ENCODE peak calls at places on chromosomes 4 and X, in four cellular contexts. I is CD14-positive monocyte, E is GM20000, A is HFFc6. L is an unnamed sample.

GRCh38 chr4:15938182-15938581 is 358 bp downstream of the FGFBP1 start:
- DNase-seq in E (no peak), A (no peak), I (no peak), L (no peak)

GRCh38 chrX:135432881-135433521 is 11.3 kb downstream of the SMIM10L2A start:
- DNase-seq in I (no peak), E (no peak), A (no peak), L (no peak)

GRCh38 chrX:15600071-15600470 is 689 bp downstream of the ACE2 start:
- DNase-seq in I (no peak), E (no peak), A (no peak), L (no peak)

GRCh38 chr4:52862605-52863236 is 604 bp downstream of the RASL11B start:
- DNase-seq in E (peak), A (no peak), I (no peak), L (no peak)

GRCh38 chr4:3045500-3045850 is 28.9 kb downstream of the HTT-AS start:
- DNase-seq in E (peak), I (peak), A (peak), L (no peak)

GRCh38 chrX:134484039-134484438 is 24.1 kb downstream of the HPRT1 start:
- DNase-seq in E (no peak), I (no peak), A (peak), L (no peak)

GRCh38 chrX:123408856-123409737 is 225.0 kb downstream of the GRIA3 start:
- DNase-seq in I (no peak), E (peak), A (no peak), L (no peak)

GRCh38 chr4:5710065-5710961 is 688 bp upstream of the EVC start:
- DNase-seq in I (peak), A (no peak), E (peak), L (no peak)

GRCh38 chr4:101288365-101289145 is 58.8 kb downstream of the PPP3CA start:
- DNase-seq in I (no peak), A (no peak), E (no peak), L (no peak)

GRCh38 chrX:16957751-16958150 is 11.3 kb downstream of the REPS2 start:
- DNase-seq in E (no peak), I (no peak), A (no peak), L (no peak)

GRCh38 chr4:7928711-7929505 is 10.8 kb downstream of the AFAP1 start:
- DNase-seq in I (no peak), A (peak), E (no peak), L (no peak)

GRCh38 chrX:281166-281999 is at the start of gene PLCXD1:
- DNase-seq in I (no peak), A (no peak), E (peak), L (peak)

GRCh38 chrX:105706041-105706440 is 116.3 kb upstream of the NRK start:
- DNase-seq in A (no peak), E (no peak), I (no peak), L (no peak)

GRCh38 chrX:24149346-24150050 is at the start of gene ZFX:
- DNase-seq in A (peak), I (peak), E (peak), L (no peak)

GRCh38 chr4:145538636-145539035 is 57.0 kb downstream of the SMAD1 start:
- DNase-seq in I (no peak), A (no peak), E (no peak), L (no peak)

GRCh38 chrX:56726609-56727008 is 2.4 kb upstream of the NBDY start:
- DNase-seq in I (no peak), E (peak), A (peak), L (no peak)

GRCh38 chrX:63764946-63765345 is 20.1 kb downstream of the ARHGEF9 start:
- DNase-seq in I (no peak), E (no peak), A (peak), L (no peak)

GRCh38 chrX:22135171-22135711 is 103.1 kb downstream of the PHEX start:
- DNase-seq in I (no peak), E (no peak), A (no peak), L (no peak)

GRCh38 chr4:176377705-176378302 is 58.0 kb downstream of the SPCS3 start:
- DNase-seq in I (no peak), A (peak), E (peak), L (no peak)

GRCh38 chr4:140135529-140136021 is 18.4 kb downstream of the MAML3 start:
- DNase-seq in A (no peak), I (no peak), E (no peak), L (no peak)

GRCh38 chr4:159062381-159062780 is 40.5 kb upstream of the RAPGEF2 start:
- DNase-seq in A (no peak), I (no peak), E (no peak), L (no peak)

GRCh38 chrX:30865020-30865419 is 24.0 kb downstream of the TAB3 start:
- DNase-seq in I (no peak), A (no peak), E (peak), L (no peak)

GRCh38 chr4:33386761-33387160 is 2666.6 kb downstream of the PCDH7 start:
- DNase-seq in I (no peak), E (no peak), A (no peak), L (no peak)

GRCh38 chr4:2977116-2978097 is 14.0 kb downstream of the GRK4 start:
- DNase-seq in A (peak), I (no peak), E (no peak), L (no peak)

GRCh38 chrX:10111364-10112148 is 45.2 kb upstream of the CLCN4 start:
- DNase-seq in I (no peak), E (peak), A (no peak), L (no peak)

GRCh38 chr4:168600796-168601583 is 104.1 kb downstream of the PALLD start:
- DNase-seq in I (no peak), A (no peak), E (no peak), L (no peak)

GRCh38 chr4:177033130-177033529 is 240.4 kb upstream of the VEGFC start:
- DNase-seq in I (no peak), E (no peak), A (no peak), L (no peak)

GRCh38 chrX:129636175-129636681 is 18.5 kb downstream of the APLN start:
- DNase-seq in E (no peak), I (no peak), A (no peak), L (no peak)

GRCh38 chrX:85980286-85980685 is 67.1 kb downstream of the CHM start:
- DNase-seq in E (no peak), I (no peak), A (no peak), L (no peak)

GRCh38 chr4:27692098-27692679 is 831.5 kb downstream of the STIM2 start:
- DNase-seq in I (no peak), A (peak), E (peak), L (no peak)

GRCh38 chr4:184950117-184950830 is 68.0 kb upstream of the HELT start:
- DNase-seq in E (no peak), I (no peak), A (no peak), L (no peak)

GRCh38 chrX:69124108-69124507 is 41.1 kb downstream of the PJA1 start:
- DNase-seq in E (no peak), A (peak), I (no peak), L (no peak)

GRCh38 chr4:139704915-139705485 is 39.4 kb downstream of the MGST2 start:
- DNase-seq in E (no peak), I (no peak), A (peak), L (no peak)

GRCh38 chr4:26420903-26421302 is 69.4 kb downstream of the CCKAR start:
- DNase-seq in I (no peak), E (no peak), A (peak), L (no peak)

GRCh38 chrX:68209008-68209407 is 224.3 kb downstream of the OPHN1 start:
- DNase-seq in A (no peak), E (no peak), I (no peak), L (no peak)

GRCh38 chrX:9604111-9604907 is 139.5 kb downstream of the TBL1X start:
- DNase-seq in A (no peak), E (no peak), I (no peak), L (no peak)

GRCh38 chrX:12954981-12955380 is 19.9 kb upstream of the TMSB4X start:
- DNase-seq in A (no peak), I (no peak), E (no peak), L (no peak)

DNA sequence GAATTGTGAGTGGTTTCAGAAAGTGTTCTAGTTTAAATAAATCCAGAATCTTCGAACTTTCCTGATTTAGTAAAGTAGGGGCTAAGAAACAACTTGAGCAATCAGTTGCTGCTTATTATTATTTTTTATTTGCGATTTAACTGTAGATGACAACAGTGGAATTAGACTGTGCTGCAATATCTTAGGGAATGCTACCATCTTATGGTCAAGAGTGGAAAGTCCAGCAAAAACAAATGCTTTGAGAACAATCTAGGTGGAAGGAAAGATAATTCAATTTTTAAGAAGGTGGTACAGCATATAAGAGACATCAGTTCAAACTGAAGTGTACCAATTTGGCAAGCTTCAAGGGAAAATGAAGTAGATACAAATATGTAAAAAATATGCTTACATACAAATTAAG is 73.3 kb downstream of the CYLC1 start:
- DNase-seq in E (no peak), I (no peak), A (no peak), L (no peak)
- TF ChIP-seq CTCF in E (no peak), I (no peak), A (no peak), L (no peak)

GRCh38 chrX:55342533-55343501 is 78.1 kb upstream of the PAGE3 start:
- DNase-seq in E (peak), I (no peak), A (no peak), L (no peak)
- TF ChIP-seq CTCF in E (peak), I (no peak), A (peak), L (peak)

GRCh38 chr4:120406960-120407359 is 340.3 kb upstream of the MAD2L1 start:
- DNase-seq in E (no peak), I (no peak), A (no peak), L (no peak)
- TF ChIP-seq CTCF in E (no peak), I (no peak), A (no peak), L (no peak)

GRCh38 chr4:122221322-122221721 is 69.2 kb downstream of the BLTP1 start:
- DNase-seq in E (no peak), A (no peak), I (no peak), L (no peak)

GRCh38 chr4:122224348-122224747 is 72.2 kb downstream of the BLTP1 start:
- DNase-seq in I (no peak), A (no peak), E (no peak), L (no peak)

GRCh38 chr4:122219356-122219755 is 67.2 kb downstream of the BLTP1 start:
- DNase-seq in E (no peak), I (no peak), A (no peak), L (no peak)

GRCh38 chr4:122212880-122213279 is 60.7 kb downstream of the BLTP1 start:
- DNase-seq in I (no peak), A (no peak), E (no peak), L (no peak)

DNA sequence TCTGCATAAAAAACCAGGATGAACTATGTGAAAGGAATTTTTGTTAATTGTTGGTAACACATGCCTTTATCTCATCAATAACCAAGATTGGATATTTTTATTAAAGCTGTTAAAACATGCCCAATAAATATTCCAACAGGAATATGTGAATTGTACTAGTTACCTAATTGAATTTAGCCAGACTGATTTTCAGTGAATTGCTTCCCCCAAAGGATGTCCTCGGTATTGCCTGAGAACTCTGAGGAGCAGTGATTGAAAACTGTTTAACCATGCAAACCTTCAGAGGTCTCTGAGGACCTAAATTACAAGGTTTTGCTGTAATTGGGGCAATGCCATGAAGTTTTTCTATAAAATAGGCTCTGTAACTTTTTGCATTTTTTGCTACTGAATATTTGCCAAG is 66.6 kb downstream of the BLTP1 start:
- DNase-seq in A (no peak), I (no peak), E (no peak), L (no peak)
- TF ChIP-seq CTCF in A (peak), I (peak), E (no peak), L (peak)

GRCh38 chr4:180153587-180153986 is 2089.6 kb upstream of the TENM3 start:
- DNase-seq in I (no peak), E (no peak), A (no peak), L (no peak)

GRCh38 chr4:180148737-180149136 is 2094.5 kb upstream of the TENM3 start:
- DNase-seq in A (no peak), I (no peak), E (no peak), L (no peak)

GRCh38 chr4:180152831-180153230 is 2090.4 kb upstream of the TENM3 start:
- DNase-seq in A (no peak), I (no peak), E (no peak), L (no peak)

GRCh38 chr4:180156684-180157083 is 2086.5 kb upstream of the TENM3 start:
- DNase-seq in I (no peak), E (no peak), A (no peak), L (no peak)

GRCh38 chr4:180150818-180151217 is 2092.4 kb upstream of the TENM3 start:
- DNase-seq in I (no peak), A (no peak), E (no peak), L (no peak)
- TF ChIP-seq CTCF in I (no peak), A (peak), E (no peak), L (peak)

DNA sequence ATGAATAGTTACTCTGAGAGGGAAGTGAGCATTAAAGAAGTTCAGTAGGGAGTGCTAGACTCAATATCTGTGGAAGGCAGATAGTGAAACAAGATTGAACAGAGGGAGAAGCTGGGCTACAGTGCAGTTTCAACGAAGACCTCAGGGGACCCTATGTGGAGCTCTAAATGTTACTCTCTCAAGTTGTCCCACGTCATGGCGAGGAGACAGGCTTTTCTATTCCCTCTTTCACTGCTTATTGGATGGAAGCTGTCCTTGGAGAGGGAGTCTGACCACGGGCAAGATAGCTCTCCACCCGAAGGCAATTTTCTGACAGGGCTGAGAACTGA is 42.3 kb upstream of the CCSER1 start:
- DNase-seq in E (no peak), A (no peak), I (no peak), L (no peak)
- TF ChIP-seq CTCF in E (no peak), A (no peak), I (no peak), L (no peak)

GRCh38 chr4:97910005-97910404 is 233.3 kb downstream of the STPG2 start:
- DNase-seq in E (no peak), A (no peak), I (no peak), L (no peak)

GRCh38 chr4:97912151-97912550 is 231.1 kb downstream of the STPG2 start:
- DNase-seq in E (no peak), A (no peak), I (no peak), L (no peak)

GRCh38 chr4:97917115-97917514 is 226.2 kb downstream of the STPG2 start:
- DNase-seq in A (no peak), E (no peak), I (no peak), L (no peak)

GRCh38 chr4:97911236-97911906 is 231.9 kb downstream of the STPG2 start:
- DNase-seq in E (no peak), A (no peak), I (no peak), L (no peak)
- TF ChIP-seq CTCF in E (no peak), A (no peak), I (no peak), L (no peak)

GRCh38 chrX:153371256-153371655 is 29.9 kb downstream of the PNMA6E start:
- DNase-seq in I (no peak), A (no peak), E (no peak), L (no peak)

GRCh38 chrX:153377727-153378126 is 23.4 kb downstream of the PNMA6E start:
- DNase-seq in I (no peak), A (no peak), E (no peak), L (no peak)

GRCh38 chrX:153372949-153373348 is 28.2 kb downstream of the PNMA6E start:
- DNase-seq in I (no peak), A (no peak), E (no peak), L (no peak)

GRCh38 chrX:153375571-153375970 is 25.6 kb downstream of the PNMA6E start:
- DNase-seq in E (no peak), A (no peak), I (no peak), L (no peak)

DNA sequence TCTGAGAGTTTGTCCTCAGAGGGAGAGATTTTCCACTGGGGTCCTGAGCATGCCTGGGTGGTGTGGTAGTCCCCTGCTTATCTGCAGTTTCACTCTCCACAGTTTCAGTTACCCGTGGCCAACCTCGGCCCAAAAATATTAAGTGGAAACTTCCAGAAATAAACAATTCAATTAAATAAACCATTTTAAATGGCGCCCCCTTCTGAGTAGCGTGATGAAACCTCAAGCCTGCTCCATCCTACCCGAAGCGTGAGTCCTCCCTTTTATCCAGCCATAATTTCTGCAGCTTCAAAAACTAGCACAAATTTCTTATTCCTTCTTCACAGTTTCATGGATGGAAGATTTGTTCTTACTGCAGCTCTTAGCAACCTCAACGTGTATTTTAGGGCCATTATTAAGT is 26.7 kb downstream of the PNMA6E start:
- DNase-seq in A (no peak), I (no peak), E (no peak), L (no peak)
- TF ChIP-seq CTCF in A (peak), I (no peak), E (no peak), L (no peak)

L was measured in D721Med.